ENCODE peak calls at places on chromosomes 11 and 22, in five cellular contexts. One of them, this sample, is unnamed.

GRCh38 chr22:45424241-45424731 is 10.8 kb downstream of the RIBC2 start:
- DNase-seq in Panc1: no peak
- DNase-seq in CD4-positive, CD25-positive, alpha-beta regulatory T cell: no peak
- DNase-seq in ascending aorta: no peak
- DNase-seq in hepatocyte: no peak
- DNase-seq in this sample: no peak

GRCh38 chr11:116895053-116895757 is 57.8 kb upstream of the APOA1 start:
- DNase-seq in Panc1: no peak
- DNase-seq in CD4-positive, CD25-positive, alpha-beta regulatory T cell: no peak
- DNase-seq in ascending aorta: no peak
- DNase-seq in hepatocyte: no peak
- DNase-seq in this sample: no peak

GRCh38 chr11:124718801-124719200 is 20.9 kb upstream of the NRGN start:
- DNase-seq in Panc1: no peak
- DNase-seq in CD4-positive, CD25-positive, alpha-beta regulatory T cell: no peak
- DNase-seq in ascending aorta: no peak
- DNase-seq in hepatocyte: no peak
- DNase-seq in this sample: no peak

GRCh38 chr22:37544955-37545702 is 15.2 kb upstream of the CDC42EP1 start:
- DNase-seq in Panc1: no peak
- DNase-seq in CD4-positive, CD25-positive, alpha-beta regulatory T cell: no peak
- DNase-seq in ascending aorta: peak; percentile 83
- DNase-seq in hepatocyte: peak; percentile 86
- DNase-seq in this sample: peak; percentile 94

GRCh38 chr11:64297722-64298358 is 2.3 kb upstream of the CATSPERZ start:
- DNase-seq in Panc1: no peak
- DNase-seq in CD4-positive, CD25-positive, alpha-beta regulatory T cell: no peak
- DNase-seq in ascending aorta: peak; percentile 64
- DNase-seq in hepatocyte: no peak
- DNase-seq in this sample: no peak

GRCh38 chr11:10623797-10624761 is 55.6 kb upstream of the LYVE1 start:
- DNase-seq in Panc1: peak; percentile 33
- DNase-seq in CD4-positive, CD25-positive, alpha-beta regulatory T cell: no peak
- DNase-seq in ascending aorta: peak; percentile 85
- DNase-seq in hepatocyte: no peak
- DNase-seq in this sample: no peak

GRCh38 chr22:29345932-29346331 is 30.4 kb upstream of the RASL10A start:
- DNase-seq in Panc1: no peak
- DNase-seq in CD4-positive, CD25-positive, alpha-beta regulatory T cell: no peak
- DNase-seq in ascending aorta: no peak
- DNase-seq in hepatocyte: no peak
- DNase-seq in this sample: no peak

GRCh38 chr11:68216171-68216938 is 3.3 kb upstream of the KMT5B start:
- DNase-seq in Panc1: no peak
- DNase-seq in CD4-positive, CD25-positive, alpha-beta regulatory T cell: no peak
- DNase-seq in ascending aorta: no peak
- DNase-seq in hepatocyte: no peak
- DNase-seq in this sample: peak; percentile 72

GRCh38 chr22:31639640-31640039 is 22.4 kb downstream of the PISD start:
- DNase-seq in Panc1: no peak
- DNase-seq in CD4-positive, CD25-positive, alpha-beta regulatory T cell: no peak
- DNase-seq in ascending aorta: no peak
- DNase-seq in hepatocyte: no peak
- DNase-seq in this sample: no peak

GRCh38 chr22:44182591-44183588 is 2.2 kb downstream of the PARVG start:
- DNase-seq in Panc1: no peak
- DNase-seq in CD4-positive, CD25-positive, alpha-beta regulatory T cell: peak; percentile 42
- DNase-seq in ascending aorta: peak; percentile 76
- DNase-seq in hepatocyte: no peak
- DNase-seq in this sample: peak; percentile 45

GRCh38 chr22:36331306-36331911 is 56.4 kb downstream of the MYH9 start:
- DNase-seq in Panc1: no peak
- DNase-seq in CD4-positive, CD25-positive, alpha-beta regulatory T cell: peak; percentile 77
- DNase-seq in ascending aorta: peak; percentile 96
- DNase-seq in hepatocyte: peak; percentile 88
- DNase-seq in this sample: peak; percentile 75

GRCh38 chr11:101341578-101341977 is 212.0 kb upstream of the PGR start:
- DNase-seq in Panc1: no peak
- DNase-seq in CD4-positive, CD25-positive, alpha-beta regulatory T cell: no peak
- DNase-seq in ascending aorta: no peak
- DNase-seq in hepatocyte: peak; percentile 19
- DNase-seq in this sample: no peak

GRCh38 chr11:65132988-65133700 is 1.2 kb downstream of the SYVN1 start:
- DNase-seq in Panc1: no peak
- DNase-seq in CD4-positive, CD25-positive, alpha-beta regulatory T cell: no peak
- DNase-seq in ascending aorta: peak; percentile 66
- DNase-seq in hepatocyte: peak; percentile 85
- DNase-seq in this sample: peak; percentile 94

GRCh38 chr11:60792521-60792920 is 7.4 kb downstream of the MS4A10 start:
- DNase-seq in Panc1: no peak
- DNase-seq in CD4-positive, CD25-positive, alpha-beta regulatory T cell: no peak
- DNase-seq in ascending aorta: no peak
- DNase-seq in hepatocyte: no peak
- DNase-seq in this sample: no peak

GRCh38 chr11:131681875-131682274 is 311.5 kb downstream of the NTM start:
- DNase-seq in Panc1: no peak
- DNase-seq in CD4-positive, CD25-positive, alpha-beta regulatory T cell: no peak
- DNase-seq in ascending aorta: peak; percentile 48
- DNase-seq in hepatocyte: no peak
- DNase-seq in this sample: no peak

GRCh38 chr22:29253561-29254282 is 14.1 kb downstream of the RHBDD3 start:
- DNase-seq in Panc1: no peak
- DNase-seq in CD4-positive, CD25-positive, alpha-beta regulatory T cell: no peak
- DNase-seq in ascending aorta: peak; percentile 48
- DNase-seq in hepatocyte: no peak
- DNase-seq in this sample: no peak

GRCh38 chr11:12901874-12902481 is 107.1 kb upstream of the RASSF10 start:
- DNase-seq in Panc1: no peak
- DNase-seq in CD4-positive, CD25-positive, alpha-beta regulatory T cell: no peak
- DNase-seq in ascending aorta: no peak
- DNase-seq in hepatocyte: no peak
- DNase-seq in this sample: no peak

GRCh38 chr11:8707541-8708270 is 25.1 kb downstream of the RPL27A start:
- DNase-seq in Panc1: no peak
- DNase-seq in CD4-positive, CD25-positive, alpha-beta regulatory T cell: no peak
- DNase-seq in ascending aorta: peak; percentile 78
- DNase-seq in hepatocyte: no peak
- DNase-seq in this sample: no peak

GRCh38 chr11:120239713-120240640 is at the start of gene POU2F3:
- DNase-seq in Panc1: no peak
- DNase-seq in CD4-positive, CD25-positive, alpha-beta regulatory T cell: no peak
- DNase-seq in ascending aorta: no peak
- DNase-seq in hepatocyte: peak; percentile 62
- DNase-seq in this sample: no peak

GRCh38 chr11:30406978-30407762 is 84.3 kb downstream of the ARL14EP start:
- DNase-seq in Panc1: no peak
- DNase-seq in CD4-positive, CD25-positive, alpha-beta regulatory T cell: no peak
- DNase-seq in ascending aorta: no peak
- DNase-seq in hepatocyte: no peak
- DNase-seq in this sample: no peak

GRCh38 chr22:35567794-35568193 is 27.2 kb downstream of the RASD2 start:
- DNase-seq in Panc1: no peak
- DNase-seq in CD4-positive, CD25-positive, alpha-beta regulatory T cell: no peak
- DNase-seq in ascending aorta: no peak
- DNase-seq in hepatocyte: no peak
- DNase-seq in this sample: no peak

GRCh38 chr11:10807629-10808552 is 835 bp downstream of the EIF4G2 start:
- DNase-seq in Panc1: no peak
- DNase-seq in CD4-positive, CD25-positive, alpha-beta regulatory T cell: peak; percentile 41
- DNase-seq in ascending aorta: peak; percentile 74
- DNase-seq in hepatocyte: peak; percentile 66
- DNase-seq in this sample: peak; percentile 61

GRCh38 chr11:124869331-124869730 is 4.1 kb downstream of the ROBO3 start:
- DNase-seq in Panc1: no peak
- DNase-seq in CD4-positive, CD25-positive, alpha-beta regulatory T cell: no peak
- DNase-seq in ascending aorta: no peak
- DNase-seq in hepatocyte: no peak
- DNase-seq in this sample: no peak

GRCh38 chr11:121415861-121416260 is 36.3 kb upstream of the SORL1 start:
- DNase-seq in Panc1: no peak
- DNase-seq in CD4-positive, CD25-positive, alpha-beta regulatory T cell: no peak
- DNase-seq in ascending aorta: no peak
- DNase-seq in hepatocyte: peak; percentile 28
- DNase-seq in this sample: peak; percentile 81

GRCh38 chr22:20251981-20252380 is 16.1 kb downstream of the RTN4R start:
- DNase-seq in Panc1: no peak
- DNase-seq in CD4-positive, CD25-positive, alpha-beta regulatory T cell: no peak
- DNase-seq in ascending aorta: no peak
- DNase-seq in hepatocyte: no peak
- DNase-seq in this sample: no peak

GRCh38 chr22:20192293-20192971 is 41.6 kb upstream of the CCDC188 start:
- DNase-seq in Panc1: no peak
- DNase-seq in CD4-positive, CD25-positive, alpha-beta regulatory T cell: no peak
- DNase-seq in ascending aorta: no peak
- DNase-seq in hepatocyte: no peak
- DNase-seq in this sample: no peak

GRCh38 chr11:123202155-123202714 is 7.2 kb upstream of the CLMP start:
- DNase-seq in Panc1: no peak
- DNase-seq in CD4-positive, CD25-positive, alpha-beta regulatory T cell: no peak
- DNase-seq in ascending aorta: no peak
- DNase-seq in hepatocyte: no peak
- DNase-seq in this sample: no peak

GRCh38 chr11:64406221-64406946 is 47.4 kb downstream of the RPS6KA4 start:
- DNase-seq in Panc1: no peak
- DNase-seq in CD4-positive, CD25-positive, alpha-beta regulatory T cell: no peak
- DNase-seq in ascending aorta: no peak
- DNase-seq in hepatocyte: peak; percentile 54
- DNase-seq in this sample: peak; percentile 39

GRCh38 chr22:20239063-20239950 is 28.8 kb downstream of the RTN4R start:
- DNase-seq in Panc1: no peak
- DNase-seq in CD4-positive, CD25-positive, alpha-beta regulatory T cell: no peak
- DNase-seq in ascending aorta: no peak
- DNase-seq in hepatocyte: peak; percentile 34
- DNase-seq in this sample: no peak

GRCh38 chr11:8709002-8709672 is 26.5 kb downstream of the RPL27A start:
- DNase-seq in Panc1: no peak
- DNase-seq in CD4-positive, CD25-positive, alpha-beta regulatory T cell: no peak
- DNase-seq in ascending aorta: peak; percentile 98
- DNase-seq in hepatocyte: peak; percentile 72
- DNase-seq in this sample: peak; percentile 61

GRCh38 chr11:45082744-45083543 is 63.5 kb upstream of the PRDM11 start:
- DNase-seq in Panc1: no peak
- DNase-seq in CD4-positive, CD25-positive, alpha-beta regulatory T cell: no peak
- DNase-seq in ascending aorta: no peak
- DNase-seq in hepatocyte: no peak
- DNase-seq in this sample: no peak

GRCh38 chr11:79400717-79401330 is 40.0 kb downstream of the TENM4 start:
- DNase-seq in Panc1: no peak
- DNase-seq in CD4-positive, CD25-positive, alpha-beta regulatory T cell: no peak
- DNase-seq in ascending aorta: peak; percentile 70
- DNase-seq in hepatocyte: peak; percentile 46
- DNase-seq in this sample: peak; percentile 40

GRCh38 chr22:23219787-23220484 is 39.6 kb downstream of the BCR start:
- DNase-seq in Panc1: no peak
- DNase-seq in CD4-positive, CD25-positive, alpha-beta regulatory T cell: no peak
- DNase-seq in ascending aorta: peak; percentile 79
- DNase-seq in hepatocyte: peak; percentile 54
- DNase-seq in this sample: peak; percentile 49

GRCh38 chr11:2700415-2701211 is 819 bp upstream of the KCNQ1OT1 start:
- DNase-seq in Panc1: no peak
- DNase-seq in CD4-positive, CD25-positive, alpha-beta regulatory T cell: no peak
- DNase-seq in ascending aorta: peak; percentile 80
- DNase-seq in hepatocyte: peak; percentile 72
- DNase-seq in this sample: peak; percentile 81

DNA sequence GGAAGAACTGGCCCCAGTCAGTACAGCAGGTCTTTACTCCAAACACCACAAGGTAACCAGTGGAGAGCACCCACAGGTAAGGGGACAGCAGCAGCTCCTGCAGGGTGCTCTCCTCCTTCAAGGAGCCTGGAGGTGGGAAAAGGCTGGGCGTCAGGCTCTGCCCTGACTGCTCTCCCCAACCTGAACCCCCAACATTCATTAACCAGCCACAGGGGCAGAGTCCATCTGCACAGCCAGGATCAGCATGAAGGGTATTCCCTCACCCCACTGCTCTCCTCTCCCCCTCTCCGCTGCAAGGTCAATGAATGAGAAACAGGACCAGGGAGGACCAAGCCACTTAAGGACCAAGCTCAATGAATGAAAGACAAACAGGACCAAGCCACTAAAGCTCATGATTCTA is 3.7 kb downstream of the SLC37A4 start:
- DNase-seq in Panc1: no peak
- DNase-seq in CD4-positive, CD25-positive, alpha-beta regulatory T cell: no peak
- DNase-seq in ascending aorta: no peak
- DNase-seq in hepatocyte: peak; percentile 66
- DNase-seq in this sample: no peak
- H3K36me3 ChIP-seq in Panc1: peaks cover 5% of the 10 kb centered on the region
- H3K36me3 ChIP-seq in CD4-positive, CD25-positive, alpha-beta regulatory T cell: peaks cover 37% of the 10 kb centered on the region
- H3K36me3 ChIP-seq in ascending aorta: peaks cover 36% of the 10 kb centered on the region
- H3K36me3 ChIP-seq in hepatocyte: no peaks in the 10 kb centered on the region
- H3K36me3 ChIP-seq in this sample: no peaks in the 10 kb centered on the region

GRCh38 chr22:39805117-39805516 is 88.4 kb downstream of the ENTHD1 start:
- DNase-seq in Panc1: no peak
- DNase-seq in CD4-positive, CD25-positive, alpha-beta regulatory T cell: no peak
- DNase-seq in ascending aorta: no peak
- DNase-seq in hepatocyte: no peak
- DNase-seq in this sample: no peak
- H3K27ac ChIP-seq in Panc1: no peak overlapping the region
- H3K27ac ChIP-seq in CD4-positive, CD25-positive, alpha-beta regulatory T cell: no peak overlapping the region
- H3K27ac ChIP-seq in ascending aorta: no peak overlapping the region
- H3K27ac ChIP-seq in hepatocyte: no peak overlapping the region
- H3K27ac ChIP-seq in this sample: no peak overlapping the region

DNA sequence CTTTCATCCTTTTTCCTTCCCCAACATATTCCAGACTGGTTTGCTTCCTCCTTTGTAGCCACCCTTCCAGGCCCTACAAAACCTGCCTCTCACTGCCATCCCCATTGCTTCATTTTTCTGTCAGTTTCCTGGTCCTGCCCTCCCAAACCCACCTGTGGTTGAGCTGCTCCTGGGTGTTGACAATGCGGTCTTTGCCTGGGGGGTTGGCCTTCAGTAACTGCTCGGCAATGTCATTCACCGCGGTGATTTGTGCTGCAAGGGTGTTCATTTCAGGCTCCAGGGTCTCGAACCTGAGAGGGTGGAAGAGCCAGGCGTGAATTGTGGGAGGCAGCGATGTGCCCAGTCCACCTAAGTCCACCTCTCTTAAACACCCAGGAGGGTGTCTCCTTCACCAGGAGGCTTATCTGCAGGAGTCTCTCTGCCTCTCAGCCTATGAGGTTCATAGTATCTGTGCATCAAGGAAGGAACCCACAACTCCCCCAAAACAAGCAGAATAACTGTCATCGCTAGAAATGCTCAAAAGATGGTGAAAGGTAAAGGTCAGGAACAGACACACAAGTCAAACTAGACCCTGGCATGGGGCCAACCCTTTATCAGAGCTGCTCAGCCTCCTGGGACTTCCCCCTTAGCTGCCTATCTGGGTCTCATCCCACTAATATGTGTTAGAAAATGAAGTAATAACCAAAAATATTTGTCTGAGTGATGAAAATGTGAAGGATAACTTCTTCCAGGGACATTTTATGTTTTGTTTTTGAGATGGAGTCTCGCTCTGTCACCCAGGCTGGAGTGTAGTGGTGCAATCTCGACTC is 23.9 kb upstream of the RBM4B start:
- DNase-seq in Panc1: no peak
- DNase-seq in CD4-positive, CD25-positive, alpha-beta regulatory T cell: no peak
- DNase-seq in ascending aorta: no peak
- DNase-seq in hepatocyte: peak; percentile 56
- DNase-seq in this sample: peak; percentile 43
- H3K36me3 ChIP-seq in Panc1: no peaks in the 10 kb centered on the region
- H3K36me3 ChIP-seq in CD4-positive, CD25-positive, alpha-beta regulatory T cell: no peaks in the 10 kb centered on the region
- H3K36me3 ChIP-seq in ascending aorta: no peaks in the 10 kb centered on the region
- H3K36me3 ChIP-seq in hepatocyte: no peaks in the 10 kb centered on the region
- H3K36me3 ChIP-seq in this sample: no peaks in the 10 kb centered on the region

GRCh38 chr11:36268337-36268931 is 20.8 kb downstream of the COMMD9 start:
- DNase-seq in Panc1: no peak
- DNase-seq in CD4-positive, CD25-positive, alpha-beta regulatory T cell: no peak
- DNase-seq in ascending aorta: no peak
- DNase-seq in hepatocyte: no peak
- DNase-seq in this sample: no peak
- H3K27ac ChIP-seq in Panc1: no peak overlapping the region
- H3K27ac ChIP-seq in CD4-positive, CD25-positive, alpha-beta regulatory T cell: no peak overlapping the region
- H3K27ac ChIP-seq in ascending aorta: no peak overlapping the region
- H3K27ac ChIP-seq in hepatocyte: no peak overlapping the region
- H3K27ac ChIP-seq in this sample: no peak overlapping the region

This sample was measured in colonic mucosa.